ENCODE peak calls at places on chromosomes 6 and 20, in ten cellular contexts. One of them, this sample, is unnamed. For H3K36me3, the result is how much of the 10 kb centered on the place peaks cover.

GRCh38 chr20:63698739-63699465 is 2.5 kb downstream of the TNFRSF6B start:
- DNase-seq in brain microvascular endothelial cell: peak
- DNase-seq in IMR-90: peak
- DNase-seq in keratinocyte: peak
- DNase-seq in pancreas: peak
- DNase-seq in OCI-LY7: no peak
- DNase-seq in esophagus squamous epithelium: no peak
- DNase-seq in stomach: no peak
- DNase-seq in lower lobe of right lung: peak
- DNase-seq in PC-3: peak
- DNase-seq in this sample: peak

GRCh38 chr20:24694727-24695528 is 225.5 kb downstream of the SYNDIG1 start:
- DNase-seq in pancreas: no peak
- DNase-seq in PC-3: peak
- DNase-seq in OCI-LY7: no peak
- DNase-seq in esophagus squamous epithelium: no peak
- DNase-seq in keratinocyte: no peak
- DNase-seq in brain microvascular endothelial cell: no peak
- DNase-seq in IMR-90: no peak
- DNase-seq in stomach: peak
- DNase-seq in lower lobe of right lung: no peak
- DNase-seq in this sample: no peak

GRCh38 chr6:52360601-52361346 is 1.2 kb upstream of the PAQR8 start:
- DNase-seq in pancreas: no peak
- DNase-seq in brain microvascular endothelial cell: no peak
- DNase-seq in esophagus squamous epithelium: no peak
- DNase-seq in PC-3: peak
- DNase-seq in OCI-LY7: no peak
- DNase-seq in keratinocyte: no peak
- DNase-seq in IMR-90: no peak
- DNase-seq in lower lobe of right lung: no peak
- DNase-seq in stomach: no peak
- DNase-seq in this sample: peak

GRCh38 chr6:665403-666267 is 8.7 kb upstream of the HUS1B start:
- DNase-seq in PC-3: no peak
- DNase-seq in lower lobe of right lung: no peak
- DNase-seq in pancreas: no peak
- DNase-seq in brain microvascular endothelial cell: no peak
- DNase-seq in esophagus squamous epithelium: no peak
- DNase-seq in IMR-90: no peak
- DNase-seq in stomach: no peak
- DNase-seq in keratinocyte: no peak
- DNase-seq in OCI-LY7: no peak
- DNase-seq in this sample: no peak

GRCh38 chr6:170404036-170404435 is 97.5 kb downstream of the FAM120B start:
- DNase-seq in stomach: no peak
- DNase-seq in OCI-LY7: no peak
- DNase-seq in lower lobe of right lung: no peak
- DNase-seq in esophagus squamous epithelium: no peak
- DNase-seq in brain microvascular endothelial cell: no peak
- DNase-seq in IMR-90: no peak
- DNase-seq in PC-3: no peak
- DNase-seq in pancreas: no peak
- DNase-seq in keratinocyte: no peak
- DNase-seq in this sample: no peak

GRCh38 chr6:48281217-48281616 is 170.2 kb upstream of the PTCHD4 start:
- DNase-seq in PC-3: no peak
- DNase-seq in stomach: no peak
- DNase-seq in pancreas: no peak
- DNase-seq in IMR-90: no peak
- DNase-seq in brain microvascular endothelial cell: no peak
- DNase-seq in OCI-LY7: no peak
- DNase-seq in lower lobe of right lung: no peak
- DNase-seq in esophagus squamous epithelium: no peak
- DNase-seq in keratinocyte: no peak
- DNase-seq in this sample: no peak

GRCh38 chr6:106452628-106453027 is 92.1 kb downstream of the CRYBG1 start:
- DNase-seq in esophagus squamous epithelium: no peak
- DNase-seq in stomach: no peak
- DNase-seq in brain microvascular endothelial cell: no peak
- DNase-seq in OCI-LY7: no peak
- DNase-seq in PC-3: no peak
- DNase-seq in pancreas: no peak
- DNase-seq in lower lobe of right lung: no peak
- DNase-seq in keratinocyte: no peak
- DNase-seq in IMR-90: no peak
- DNase-seq in this sample: peak

GRCh38 chr6:135087403-135087802 is 32.8 kb upstream of the HBS1L start:
- DNase-seq in lower lobe of right lung: no peak
- DNase-seq in IMR-90: no peak
- DNase-seq in keratinocyte: no peak
- DNase-seq in pancreas: no peak
- DNase-seq in PC-3: no peak
- DNase-seq in OCI-LY7: peak
- DNase-seq in esophagus squamous epithelium: no peak
- DNase-seq in brain microvascular endothelial cell: no peak
- DNase-seq in stomach: no peak
- DNase-seq in this sample: no peak

GRCh38 chr20:57693002-57693582 is 16.7 kb downstream of the PMEPA1 start:
- DNase-seq in brain microvascular endothelial cell: no peak
- DNase-seq in keratinocyte: peak
- DNase-seq in pancreas: peak
- DNase-seq in PC-3: peak
- DNase-seq in lower lobe of right lung: peak
- DNase-seq in IMR-90: no peak
- DNase-seq in esophagus squamous epithelium: no peak
- DNase-seq in stomach: peak
- DNase-seq in OCI-LY7: peak
- DNase-seq in this sample: peak

GRCh38 chr20:23305098-23305497 is 45.5 kb upstream of the NXT1 start:
- DNase-seq in OCI-LY7: no peak
- DNase-seq in keratinocyte: no peak
- DNase-seq in IMR-90: no peak
- DNase-seq in brain microvascular endothelial cell: peak
- DNase-seq in pancreas: no peak
- DNase-seq in stomach: no peak
- DNase-seq in PC-3: no peak
- DNase-seq in lower lobe of right lung: no peak
- DNase-seq in esophagus squamous epithelium: no peak
- DNase-seq in this sample: no peak

DNA sequence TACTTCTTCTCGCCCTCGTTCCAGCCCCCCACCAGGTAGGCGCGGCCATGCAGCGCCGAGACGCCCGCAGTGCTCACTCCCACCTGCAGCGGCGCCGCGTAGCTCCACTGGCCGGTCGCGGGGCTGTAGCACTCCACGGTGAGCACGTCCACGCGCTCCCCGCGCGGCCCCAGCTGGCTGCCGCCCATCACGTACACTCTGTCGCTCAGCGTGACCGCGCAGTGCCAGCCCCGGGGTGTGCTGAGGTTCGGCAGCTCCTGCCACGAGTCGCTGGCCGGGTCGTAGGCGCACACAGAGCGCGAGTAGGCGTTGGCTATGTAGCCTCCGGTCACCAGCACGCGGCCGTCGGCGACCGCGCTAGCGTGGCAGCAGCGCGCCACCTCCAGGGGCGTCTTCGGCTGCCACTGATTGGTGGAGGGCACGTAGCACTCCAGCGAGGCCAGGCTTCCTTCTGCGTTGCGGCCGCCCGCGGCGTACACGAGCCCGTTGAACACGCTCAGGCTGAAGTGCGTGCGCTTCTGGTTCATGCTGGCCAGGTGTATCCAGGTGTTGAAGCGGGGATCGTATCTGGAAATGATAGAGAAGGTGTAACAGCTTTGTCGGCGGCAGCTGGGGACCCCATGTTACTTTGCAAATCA is 13.7 kb downstream of the KLHL31 start:
- DNase-seq in stomach: peak
- DNase-seq in OCI-LY7: no peak
- DNase-seq in lower lobe of right lung: peak
- DNase-seq in brain microvascular endothelial cell: peak
- DNase-seq in keratinocyte: no peak
- DNase-seq in IMR-90: peak
- DNase-seq in esophagus squamous epithelium: peak
- DNase-seq in pancreas: peak
- DNase-seq in PC-3: peak
- DNase-seq in this sample: peak
- TF ChIP-seq CTCF in stomach: peak
- TF ChIP-seq CTCF in OCI-LY7: no peak
- TF ChIP-seq CTCF in lower lobe of right lung: peak
- TF ChIP-seq CTCF in brain microvascular endothelial cell: peak
- TF ChIP-seq CTCF in keratinocyte: peak
- TF ChIP-seq CTCF in IMR-90: peak
- TF ChIP-seq CTCF in esophagus squamous epithelium: peak
- TF ChIP-seq CTCF in pancreas: no peak
- TF ChIP-seq CTCF in PC-3: peak
- TF ChIP-seq CTCF in this sample: peak

GRCh38 chr6:162184465-162184864 is 543.1 kb downstream of the PRKN start:
- DNase-seq in pancreas: no peak
- DNase-seq in stomach: no peak
- DNase-seq in esophagus squamous epithelium: no peak
- DNase-seq in PC-3: no peak
- DNase-seq in keratinocyte: no peak
- DNase-seq in IMR-90: no peak
- DNase-seq in OCI-LY7: no peak
- DNase-seq in brain microvascular endothelial cell: peak
- DNase-seq in lower lobe of right lung: no peak
- DNase-seq in this sample: no peak

GRCh38 chr6:162178666-162179065 is 548.9 kb downstream of the PRKN start:
- DNase-seq in IMR-90: no peak
- DNase-seq in pancreas: no peak
- DNase-seq in brain microvascular endothelial cell: no peak
- DNase-seq in esophagus squamous epithelium: no peak
- DNase-seq in OCI-LY7: no peak
- DNase-seq in keratinocyte: no peak
- DNase-seq in lower lobe of right lung: no peak
- DNase-seq in PC-3: no peak
- DNase-seq in stomach: no peak
- DNase-seq in this sample: no peak

GRCh38 chr6:162179196-162179951 is 548.2 kb downstream of the PRKN start:
- DNase-seq in IMR-90: no peak
- DNase-seq in OCI-LY7: no peak
- DNase-seq in brain microvascular endothelial cell: no peak
- DNase-seq in esophagus squamous epithelium: no peak
- DNase-seq in stomach: no peak
- DNase-seq in PC-3: no peak
- DNase-seq in keratinocyte: no peak
- DNase-seq in lower lobe of right lung: no peak
- DNase-seq in pancreas: no peak
- DNase-seq in this sample: no peak

GRCh38 chr6:162178266-162178665 is 549.3 kb downstream of the PRKN start:
- DNase-seq in pancreas: no peak
- DNase-seq in stomach: no peak
- DNase-seq in keratinocyte: no peak
- DNase-seq in PC-3: no peak
- DNase-seq in esophagus squamous epithelium: no peak
- DNase-seq in OCI-LY7: no peak
- DNase-seq in lower lobe of right lung: no peak
- DNase-seq in brain microvascular endothelial cell: no peak
- DNase-seq in IMR-90: no peak
- DNase-seq in this sample: no peak

GRCh38 chr6:162181741-162182401 is 545.7 kb downstream of the PRKN start:
- DNase-seq in lower lobe of right lung: no peak
- DNase-seq in PC-3: no peak
- DNase-seq in brain microvascular endothelial cell: peak
- DNase-seq in keratinocyte: no peak
- DNase-seq in stomach: no peak
- DNase-seq in esophagus squamous epithelium: no peak
- DNase-seq in OCI-LY7: no peak
- DNase-seq in pancreas: no peak
- DNase-seq in IMR-90: no peak
- DNase-seq in this sample: peak
- H3K4me3 ChIP-seq in lower lobe of right lung: no peak
- H3K4me3 ChIP-seq in PC-3: no peak
- H3K4me3 ChIP-seq in brain microvascular endothelial cell: no peak
- H3K4me3 ChIP-seq in keratinocyte: no peak
- H3K4me3 ChIP-seq in stomach: no peak
- H3K4me3 ChIP-seq in esophagus squamous epithelium: no peak
- H3K4me3 ChIP-seq in OCI-LY7: no peak
- H3K4me3 ChIP-seq in pancreas: no peak
- H3K4me3 ChIP-seq in IMR-90: no peak
- H3K4me3 ChIP-seq in this sample: no peak

GRCh38 chr6:35457907-35458306 is 5.8 kb downstream of the FANCE start:
- DNase-seq in stomach: no peak
- DNase-seq in keratinocyte: no peak
- DNase-seq in PC-3: no peak
- DNase-seq in brain microvascular endothelial cell: no peak
- DNase-seq in lower lobe of right lung: no peak
- DNase-seq in pancreas: no peak
- DNase-seq in IMR-90: no peak
- DNase-seq in OCI-LY7: no peak
- DNase-seq in esophagus squamous epithelium: no peak
- DNase-seq in this sample: no peak
- H3K36me3 ChIP-seq in stomach: under half
- H3K36me3 ChIP-seq in keratinocyte: under half
- H3K36me3 ChIP-seq in PC-3: under half
- H3K36me3 ChIP-seq in brain microvascular endothelial cell: under half
- H3K36me3 ChIP-seq in lower lobe of right lung: under half
- H3K36me3 ChIP-seq in pancreas: under half
- H3K36me3 ChIP-seq in IMR-90: under half
- H3K36me3 ChIP-seq in OCI-LY7: half or more
- H3K36me3 ChIP-seq in esophagus squamous epithelium: half or more
- H3K36me3 ChIP-seq in this sample: under half

GRCh38 chr6:157761331-157761921 is 61.6 kb upstream of the SNX9 start:
- DNase-seq in keratinocyte: no peak
- DNase-seq in pancreas: no peak
- DNase-seq in esophagus squamous epithelium: no peak
- DNase-seq in brain microvascular endothelial cell: peak
- DNase-seq in lower lobe of right lung: no peak
- DNase-seq in OCI-LY7: no peak
- DNase-seq in IMR-90: peak
- DNase-seq in PC-3: peak
- DNase-seq in stomach: no peak
- DNase-seq in this sample: peak

GRCh38 chr6:157763894-157764345 is 59.1 kb upstream of the SNX9 start:
- DNase-seq in keratinocyte: no peak
- DNase-seq in stomach: no peak
- DNase-seq in pancreas: no peak
- DNase-seq in esophagus squamous epithelium: no peak
- DNase-seq in OCI-LY7: peak
- DNase-seq in PC-3: no peak
- DNase-seq in brain microvascular endothelial cell: no peak
- DNase-seq in lower lobe of right lung: no peak
- DNase-seq in IMR-90: no peak
- DNase-seq in this sample: no peak

GRCh38 chr6:157763129-157763893 is 59.7 kb upstream of the SNX9 start:
- DNase-seq in lower lobe of right lung: peak
- DNase-seq in stomach: peak
- DNase-seq in brain microvascular endothelial cell: peak
- DNase-seq in esophagus squamous epithelium: peak
- DNase-seq in pancreas: peak
- DNase-seq in keratinocyte: peak
- DNase-seq in OCI-LY7: no peak
- DNase-seq in IMR-90: peak
- DNase-seq in PC-3: peak
- DNase-seq in this sample: peak

GRCh38 chr6:157761926-157762325 is 61.1 kb upstream of the SNX9 start:
- DNase-seq in brain microvascular endothelial cell: no peak
- DNase-seq in PC-3: no peak
- DNase-seq in OCI-LY7: no peak
- DNase-seq in lower lobe of right lung: no peak
- DNase-seq in stomach: no peak
- DNase-seq in IMR-90: no peak
- DNase-seq in pancreas: no peak
- DNase-seq in esophagus squamous epithelium: no peak
- DNase-seq in keratinocyte: no peak
- DNase-seq in this sample: no peak

GRCh38 chr6:157762636-157763035 is 60.4 kb upstream of the SNX9 start:
- DNase-seq in pancreas: no peak
- DNase-seq in lower lobe of right lung: no peak
- DNase-seq in PC-3: no peak
- DNase-seq in esophagus squamous epithelium: no peak
- DNase-seq in keratinocyte: no peak
- DNase-seq in IMR-90: no peak
- DNase-seq in OCI-LY7: peak
- DNase-seq in stomach: no peak
- DNase-seq in brain microvascular endothelial cell: no peak
- DNase-seq in this sample: no peak
- TF ChIP-seq CTCF in pancreas: no peak
- TF ChIP-seq CTCF in lower lobe of right lung: no peak
- TF ChIP-seq CTCF in PC-3: peak
- TF ChIP-seq CTCF in esophagus squamous epithelium: no peak
- TF ChIP-seq CTCF in keratinocyte: peak
- TF ChIP-seq CTCF in IMR-90: peak
- TF ChIP-seq CTCF in OCI-LY7: peak
- TF ChIP-seq CTCF in stomach: no peak
- TF ChIP-seq CTCF in brain microvascular endothelial cell: peak
- TF ChIP-seq CTCF in this sample: peak

This sample was measured in bronchial epithelial cell.